ENCODE peak calls at places on chromosomes 13 and 19, in ten cellular contexts. D is neuronal stem cell; H is CD8-positive, alpha-beta T cell; G is lung; I is A549; E is CD8-positive, alpha-beta memory T cell; R is SK-N-SH; T is heart right ventricle; A is HCT116; C is H1. V is an unnamed sample. For H3K4me1, the result is how much of the 10 kb centered on the place peaks cover.

GRCh38 chr19:50252887-50253268 is 49.5 kb downstream of the MYH14 start:
- DNase-seq in I (no peak), H (no peak), G (no peak), R (no peak), E (no peak), D (no peak), T (no peak), A (no peak), C (no peak), V (no peak)

GRCh38 chr19:38252935-38253691 is 3.1 kb downstream of the PPP1R14A start:
- DNase-seq in G (no peak), D (no peak), E (no peak), I (no peak), C (no peak), A (no peak), T (peak), H (no peak), R (peak), V (no peak)

GRCh38 chr19:919157-920050 is 2.3 kb downstream of the KISS1R start:
- DNase-seq in T (no peak), C (peak), A (no peak), D (no peak), G (no peak), R (no peak), E (no peak), I (no peak), H (peak), V (no peak)

GRCh38 chr19:17090501-17091074 is 15.0 kb downstream of the MYO9B start:
- DNase-seq in D (no peak), E (no peak), C (no peak), I (no peak), T (no peak), R (no peak), H (peak), G (no peak), A (no peak), V (no peak)

GRCh38 chr13:24212674-24213073 is 52.2 kb downstream of the SPATA13 start:
- DNase-seq in E (no peak), C (no peak), R (no peak), D (no peak), I (no peak), G (no peak), H (no peak), T (no peak), A (no peak), V (no peak)

GRCh38 chr19:13953021-13953531 is 767 bp downstream of the DCAF15 start:
- DNase-seq in H (no peak), I (peak), E (no peak), R (no peak), A (no peak), G (no peak), T (peak), C (no peak), D (no peak), V (no peak)

GRCh38 chr19:35516310-35516709 is 2.9 kb upstream of the DMKN start:
- DNase-seq in T (no peak), G (no peak), I (no peak), C (no peak), R (no peak), E (no peak), D (no peak), A (no peak), H (no peak), V (no peak)

GRCh38 chr13:39025433-39025839 is 12.5 kb downstream of the PROSER1 start:
- DNase-seq in R (no peak), I (no peak), T (no peak), C (no peak), G (no peak), E (no peak), H (no peak), A (no peak), D (no peak), V (no peak)

GRCh38 chr19:41792513-41793413 is 3.6 kb upstream of the CEACAM3 start:
- DNase-seq in E (peak), I (peak), A (peak), C (peak), G (peak), H (peak), T (peak), R (peak), D (peak), V (peak)

GRCh38 chr13:106426909-106427308 is 108.6 kb downstream of the EFNB2 start:
- DNase-seq in E (no peak), D (no peak), R (no peak), T (no peak), H (no peak), C (no peak), G (no peak), A (no peak), I (no peak), V (no peak)

GRCh38 chr13:75454497-75454896 is 27.5 kb downstream of the TBC1D4 start:
- DNase-seq in A (no peak), H (no peak), E (no peak), D (no peak), C (no peak), G (no peak), T (no peak), I (no peak), R (no peak), V (no peak)

GRCh38 chr19:2524840-2525723 is 49.2 kb downstream of the GADD45B start:
- DNase-seq in D (no peak), C (no peak), H (no peak), R (no peak), G (no peak), E (no peak), A (peak), I (peak), T (no peak), V (no peak)

GRCh38 chr19:42068756-42069571 is 1.0 kb downstream of the GRIK5 start:
- DNase-seq in C (peak), G (no peak), A (no peak), R (peak), E (no peak), D (no peak), I (no peak), T (no peak), H (no peak), V (no peak)

GRCh38 chr19:41225238-41226052 is 6.4 kb downstream of the AXL start:
- DNase-seq in T (peak), A (peak), R (peak), C (no peak), I (peak), H (peak), E (no peak), D (no peak), G (peak), V (no peak)

GRCh38 chr13:39888865-39889810 is 233.7 kb downstream of the COG6 start:
- DNase-seq in C (no peak), H (no peak), A (no peak), I (no peak), G (no peak), E (no peak), D (no peak), T (no peak), R (no peak), V (no peak)

GRCh38 chr13:46176756-46177155 is 5.2 kb downstream of the LCP1 start:
- DNase-seq in T (no peak), I (no peak), E (no peak), H (no peak), R (no peak), D (no peak), G (no peak), C (no peak), A (no peak), V (no peak)

GRCh38 chr19:18587962-18588610 is 512 bp upstream of the REX1BD start:
- DNase-seq in T (no peak), R (no peak), D (no peak), I (no peak), E (no peak), C (no peak), A (no peak), H (no peak), G (no peak), V (no peak)

GRCh38 chr13:102399791-102400618 is 1.8 kb downstream of the FGF14 start:
- DNase-seq in A (no peak), C (peak), G (no peak), D (no peak), E (peak), H (peak), T (no peak), R (peak), I (peak), V (no peak)

GRCh38 chr19:54041969-54042606 is 21.6 kb downstream of the VSTM1 start:
- DNase-seq in C (no peak), I (no peak), G (no peak), R (no peak), A (no peak), H (no peak), E (no peak), D (no peak), T (no peak), V (no peak)

GRCh38 chr13:29737061-29737460 is 113.4 kb downstream of the UBL3 start:
- DNase-seq in H (no peak), D (no peak), E (no peak), G (no peak), R (no peak), C (no peak), A (no peak), I (no peak), T (no peak), V (no peak)

GRCh38 chr13:30708541-30708940 is 26.8 kb upstream of the ALOX5AP start:
- DNase-seq in C (no peak), A (no peak), R (no peak), G (no peak), D (no peak), I (no peak), H (no peak), T (no peak), E (no peak), V (no peak)

GRCh38 chr13:44955421-44955820 is 33.9 kb downstream of the NUFIP1 start:
- DNase-seq in C (no peak), D (no peak), E (no peak), G (no peak), H (no peak), A (no peak), T (no peak), R (no peak), I (no peak), V (no peak)

GRCh38 chr13:19618925-19619324 is 14.5 kb upstream of the MPHOSPH8 start:
- DNase-seq in I (no peak), R (peak), T (no peak), E (no peak), D (no peak), A (peak), C (peak), G (no peak), H (no peak), V (no peak)

GRCh38 chr13:49356224-49356623 is 87.6 kb downstream of the CAB39L start:
- DNase-seq in E (no peak), A (no peak), D (no peak), H (no peak), C (no peak), R (no peak), T (no peak), G (no peak), I (no peak), V (no peak)

GRCh38 chr19:6064016-6064702 is 46.1 kb downstream of the RFX2 start:
- DNase-seq in I (no peak), R (no peak), D (no peak), E (no peak), G (no peak), C (no peak), H (no peak), A (no peak), T (no peak), V (no peak)

GRCh38 chr19:1373534-1374249 is 10.0 kb upstream of the NDUFS7 start:
- DNase-seq in G (no peak), T (peak), R (no peak), A (no peak), E (no peak), C (no peak), I (no peak), H (no peak), D (no peak), V (no peak)

GRCh38 chr13:34577051-34577450 is 365.0 kb upstream of the NBEA start:
- DNase-seq in R (no peak), C (no peak), D (no peak), I (no peak), T (no peak), E (no peak), H (no peak), G (no peak), A (no peak), V (no peak)

GRCh38 chr13:84297246-84297645 is 415.0 kb upstream of the SLITRK1 start:
- DNase-seq in T (no peak), R (no peak), I (no peak), E (no peak), D (no peak), C (no peak), H (no peak), A (no peak), G (no peak), V (no peak)

GRCh38 chr19:56314018-56314583 is 538 bp downstream of the ZSCAN5A start:
- DNase-seq in I (peak), D (no peak), H (no peak), G (no peak), A (no peak), T (no peak), C (no peak), R (no peak), E (no peak), V (peak)

GRCh38 chr13:50596103-50596502 is 247.4 kb downstream of the DLEU7 start:
- DNase-seq in I (no peak), G (no peak), E (no peak), T (no peak), C (no peak), H (no peak), R (peak), A (no peak), D (no peak), V (no peak)

GRCh38 chr13:110497003-110497402 is 64.5 kb downstream of the RAB20 start:
- DNase-seq in T (no peak), C (no peak), I (no peak), A (no peak), E (no peak), G (no peak), H (no peak), R (no peak), D (no peak), V (no peak)

GRCh38 chr13:71587778-71588177 is 279.2 kb downstream of the DACH1 start:
- DNase-seq in D (no peak), I (no peak), T (no peak), R (no peak), E (no peak), H (no peak), A (no peak), C (no peak), G (no peak), V (no peak)

GRCh38 chr19:18494267-18494607 is 27.6 kb downstream of the ELL start:
- DNase-seq in H (no peak), C (no peak), A (no peak), D (no peak), I (no peak), G (no peak), T (no peak), R (no peak), E (no peak), V (no peak)

GRCh38 chr19:5705552-5705951 is 14.4 kb downstream of the LONP1 start:
- DNase-seq in H (no peak), I (no peak), D (no peak), E (no peak), R (peak), G (no peak), C (no peak), A (no peak), T (no peak), V (no peak)

GRCh38 chr13:20198781-20199180 is 6.0 kb upstream of the GJB2 start:
- DNase-seq in H (no peak), G (no peak), C (no peak), R (no peak), A (no peak), D (no peak), E (no peak), I (no peak), T (no peak), V (no peak)

GRCh38 chr13:49171358-49171757 is 48.8 kb upstream of the MLNR start:
- DNase-seq in T (no peak), D (no peak), E (no peak), R (no peak), H (no peak), A (no peak), I (no peak), G (no peak), C (no peak), V (no peak)

GRCh38 chr19:46350029-46350757 is 3.3 kb downstream of the PPP5C start:
- DNase-seq in I (no peak), H (no peak), T (no peak), D (no peak), E (no peak), C (no peak), R (no peak), A (no peak), G (no peak), V (no peak)
- H3K4me1 ChIP-seq in I (half or more), H (half or more), T (half or more), D (under half), E (half or more), C (under half), R (under half), A (under half), G (under half), V (under half)

GRCh38 chr19:4695224-4695731 is 25.1 kb upstream of the MYDGF start:
- DNase-seq in I (no peak), D (no peak), R (no peak), H (no peak), T (no peak), C (no peak), A (no peak), G (no peak), E (no peak), V (no peak)

GRCh38 chr19:4699826-4700572 is 23.6 kb downstream of the DPP9 start:
- DNase-seq in D (no peak), A (no peak), H (no peak), E (no peak), R (no peak), G (no peak), T (no peak), I (no peak), C (no peak), V (no peak)

GRCh38 chr19:4694211-4694987 is 24.3 kb upstream of the MYDGF start:
- DNase-seq in G (no peak), A (peak), T (no peak), C (no peak), D (no peak), E (no peak), I (peak), H (no peak), R (no peak), V (no peak)

GRCh38 chr19:4700573-4700970 is 23.1 kb downstream of the DPP9 start:
- DNase-seq in R (no peak), T (no peak), D (no peak), C (peak), A (no peak), I (no peak), G (no peak), E (no peak), H (no peak), V (no peak)

DNA sequence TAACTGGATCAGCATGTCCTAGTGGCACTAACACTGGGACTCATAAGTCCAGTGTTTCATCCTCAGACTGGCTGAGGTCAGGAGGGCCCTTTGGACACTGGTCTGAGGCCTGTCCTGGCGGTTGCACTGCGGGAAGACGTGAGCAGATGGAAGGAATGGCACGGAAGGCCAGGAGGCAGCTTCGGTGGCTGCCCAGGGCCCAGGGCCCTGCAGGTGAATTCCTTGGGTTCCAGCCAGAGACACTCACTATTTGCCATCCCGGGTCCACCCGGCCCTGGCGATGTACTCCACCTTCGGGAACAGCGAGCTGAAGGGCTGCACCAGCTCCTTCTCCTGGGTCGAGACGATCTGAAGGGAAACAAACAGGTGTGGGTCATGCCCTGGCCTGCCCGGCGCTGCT is 26.3 kb downstream of the DPP9 start:
- DNase-seq in I (no peak), D (no peak), C (no peak), G (no peak), R (no peak), E (no peak), T (no peak), H (no peak), A (no peak), V (no peak)
- H3K4me1 ChIP-seq in I (under half), D (under half), C (under half), G (under half), R (under half), E (under half), T (under half), H (under half), A (under half), V (under half)

GRCh38 chr13:114230117-114230516 is 4.6 kb upstream of the CDC16 start:
- DNase-seq in C (no peak), H (no peak), D (no peak), E (no peak), T (no peak), G (no peak), A (no peak), R (no peak), I (no peak), V (no peak)
- H3K4me1 ChIP-seq in C (under half), H (under half), D (under half), E (under half), T (under half), G (under half), A (under half), R (under half), I (under half), V (under half)

GRCh38 chr13:85619321-85619720 is 179.9 kb downstream of the SLITRK6 start:
- DNase-seq in D (no peak), A (no peak), E (no peak), R (no peak), C (no peak), H (no peak), T (no peak), G (no peak), I (no peak), V (no peak)

GRCh38 chr13:85618514-85618913 is 180.7 kb downstream of the SLITRK6 start:
- DNase-seq in T (no peak), E (no peak), D (no peak), G (no peak), R (no peak), H (no peak), I (no peak), A (no peak), C (no peak), V (no peak)

DNA sequence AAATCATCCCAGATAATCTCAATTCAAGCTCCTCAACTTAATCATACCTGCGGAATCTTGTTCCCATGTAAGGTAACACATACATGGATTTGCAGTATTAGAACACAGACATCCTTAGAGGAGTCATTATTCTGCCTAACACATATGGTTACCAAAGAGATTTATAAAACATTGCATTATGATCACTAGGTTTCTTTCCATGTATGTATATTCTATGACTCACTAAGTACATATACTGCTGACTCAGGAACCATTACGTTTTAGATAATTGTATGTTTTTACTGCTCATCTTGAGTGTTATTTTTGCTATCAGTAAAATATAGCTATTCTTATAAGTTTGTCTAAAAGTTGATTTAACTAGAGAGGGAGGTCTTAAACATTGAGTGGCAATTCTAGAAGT is 182.9 kb downstream of the SLITRK6 start:
- DNase-seq in G (no peak), A (no peak), T (no peak), D (no peak), E (no peak), R (no peak), I (no peak), H (no peak), C (no peak), V (no peak)
- H3K4me1 ChIP-seq in G (under half), A (under half), T (under half), D (under half), E (under half), R (under half), I (under half), H (under half), C (under half), V (under half)

GRCh38 chr19:51810228-51810627 is 15.3 kb downstream of the FPR3 start:
- DNase-seq in G (no peak), A (no peak), R (no peak), D (no peak), C (no peak), I (no peak), E (no peak), T (no peak), H (no peak), V (no peak)

GRCh38 chr19:51807925-51808324 is 13.0 kb downstream of the FPR3 start:
- DNase-seq in C (no peak), E (no peak), G (no peak), D (no peak), A (no peak), I (no peak), T (no peak), R (no peak), H (no peak), V (no peak)

GRCh38 chr19:51808333-51808986 is 13.5 kb downstream of the FPR3 start:
- DNase-seq in A (no peak), D (no peak), H (no peak), R (peak), E (no peak), I (no peak), T (peak), C (no peak), G (no peak), V (no peak)

GRCh38 chr19:51809787-51810186 is 14.8 kb downstream of the FPR3 start:
- DNase-seq in R (no peak), I (no peak), D (no peak), C (no peak), A (no peak), E (no peak), H (no peak), G (no peak), T (peak), V (no peak)

GRCh38 chr19:51807111-51807701 is 12.2 kb downstream of the FPR3 start:
- DNase-seq in C (peak), T (no peak), R (no peak), I (no peak), G (no peak), E (no peak), D (no peak), A (no peak), H (no peak), V (peak)
- H3K4me1 ChIP-seq in C (under half), T (under half), R (under half), I (under half), G (under half), E (under half), D (under half), A (under half), H (under half), V (under half)